ENCODE peak calls at places on chromosomes 5 and 9, in seven cellular contexts. One of them, this sample, is unnamed.

GRCh38 chr5:124797665-124798087 is 51.2 kb upstream of the ZNF608 start:
- DNase-seq in left cardiac atrium: peak
- DNase-seq in stimulated activated CD4-positive, alpha-beta T cell treated with anti-CD3 and anti-CD28 coated beads, Interleukin-1b, Interleukin-23, amount 100 ng/mL, for 1 hour: no peak
- DNase-seq in HuH-7.5: no peak
- DNase-seq in activated T-cell treated with anti-CD3 and anti-CD28 coated beads, Interleukin-2, amount 50 U/mL, for 4 hours: no peak
- DNase-seq in NCI-H2029 treated with DMSO at 0.1 percent for 48 hours: no peak
- DNase-seq in T-helper 1 cell: no peak
- DNase-seq in this sample: no peak

GRCh38 chr5:163447875-163448274 is 10.5 kb downstream of the CCNG1 start:
- DNase-seq in left cardiac atrium: no peak
- DNase-seq in stimulated activated CD4-positive, alpha-beta T cell treated with anti-CD3 and anti-CD28 coated beads, Interleukin-1b, Interleukin-23, amount 100 ng/mL, for 1 hour: no peak
- DNase-seq in HuH-7.5: no peak
- DNase-seq in activated T-cell treated with anti-CD3 and anti-CD28 coated beads, Interleukin-2, amount 50 U/mL, for 4 hours: no peak
- DNase-seq in NCI-H2029 treated with DMSO at 0.1 percent for 48 hours: no peak
- DNase-seq in T-helper 1 cell: no peak
- DNase-seq in this sample: no peak

GRCh38 chr9:94672811-94673487 is 33.6 kb upstream of the FBP1 start:
- DNase-seq in left cardiac atrium: no peak
- DNase-seq in stimulated activated CD4-positive, alpha-beta T cell treated with anti-CD3 and anti-CD28 coated beads, Interleukin-1b, Interleukin-23, amount 100 ng/mL, for 1 hour: no peak
- DNase-seq in HuH-7.5: no peak
- DNase-seq in activated T-cell treated with anti-CD3 and anti-CD28 coated beads, Interleukin-2, amount 50 U/mL, for 4 hours: no peak
- DNase-seq in NCI-H2029 treated with DMSO at 0.1 percent for 48 hours: no peak
- DNase-seq in T-helper 1 cell: no peak
- DNase-seq in this sample: no peak

GRCh38 chr5:91122663-91123062 is 260.5 kb downstream of the ARRDC3 start:
- DNase-seq in left cardiac atrium: no peak
- DNase-seq in stimulated activated CD4-positive, alpha-beta T cell treated with anti-CD3 and anti-CD28 coated beads, Interleukin-1b, Interleukin-23, amount 100 ng/mL, for 1 hour: no peak
- DNase-seq in HuH-7.5: no peak
- DNase-seq in activated T-cell treated with anti-CD3 and anti-CD28 coated beads, Interleukin-2, amount 50 U/mL, for 4 hours: no peak
- DNase-seq in NCI-H2029 treated with DMSO at 0.1 percent for 48 hours: no peak
- DNase-seq in T-helper 1 cell: no peak
- DNase-seq in this sample: no peak

GRCh38 chr5:154826-155225 is 36.5 kb upstream of the LRRC14B start:
- DNase-seq in left cardiac atrium: no peak
- DNase-seq in stimulated activated CD4-positive, alpha-beta T cell treated with anti-CD3 and anti-CD28 coated beads, Interleukin-1b, Interleukin-23, amount 100 ng/mL, for 1 hour: no peak
- DNase-seq in HuH-7.5: no peak
- DNase-seq in activated T-cell treated with anti-CD3 and anti-CD28 coated beads, Interleukin-2, amount 50 U/mL, for 4 hours: no peak
- DNase-seq in NCI-H2029 treated with DMSO at 0.1 percent for 48 hours: no peak
- DNase-seq in T-helper 1 cell: no peak
- DNase-seq in this sample: no peak

GRCh38 chr9:110155744-110156143 is 52.2 kb downstream of the C9orf152 start:
- DNase-seq in left cardiac atrium: no peak
- DNase-seq in stimulated activated CD4-positive, alpha-beta T cell treated with anti-CD3 and anti-CD28 coated beads, Interleukin-1b, Interleukin-23, amount 100 ng/mL, for 1 hour: no peak
- DNase-seq in HuH-7.5: no peak
- DNase-seq in activated T-cell treated with anti-CD3 and anti-CD28 coated beads, Interleukin-2, amount 50 U/mL, for 4 hours: no peak
- DNase-seq in NCI-H2029 treated with DMSO at 0.1 percent for 48 hours: no peak
- DNase-seq in T-helper 1 cell: no peak
- DNase-seq in this sample: no peak

GRCh38 chr5:174338204-174339010 is 292.9 kb downstream of the NSG2 start:
- DNase-seq in left cardiac atrium: peak
- DNase-seq in stimulated activated CD4-positive, alpha-beta T cell treated with anti-CD3 and anti-CD28 coated beads, Interleukin-1b, Interleukin-23, amount 100 ng/mL, for 1 hour: no peak
- DNase-seq in HuH-7.5: no peak
- DNase-seq in activated T-cell treated with anti-CD3 and anti-CD28 coated beads, Interleukin-2, amount 50 U/mL, for 4 hours: no peak
- DNase-seq in NCI-H2029 treated with DMSO at 0.1 percent for 48 hours: no peak
- DNase-seq in T-helper 1 cell: no peak
- DNase-seq in this sample: no peak

GRCh38 chr5:179119415-179120170 is 59.4 kb downstream of the ZNF354C start:
- DNase-seq in left cardiac atrium: no peak
- DNase-seq in stimulated activated CD4-positive, alpha-beta T cell treated with anti-CD3 and anti-CD28 coated beads, Interleukin-1b, Interleukin-23, amount 100 ng/mL, for 1 hour: no peak
- DNase-seq in HuH-7.5: no peak
- DNase-seq in activated T-cell treated with anti-CD3 and anti-CD28 coated beads, Interleukin-2, amount 50 U/mL, for 4 hours: no peak
- DNase-seq in NCI-H2029 treated with DMSO at 0.1 percent for 48 hours: no peak
- DNase-seq in T-helper 1 cell: no peak
- DNase-seq in this sample: no peak

GRCh38 chr5:161400583-161400982 is 145.9 kb downstream of the GABRB2 start:
- DNase-seq in left cardiac atrium: no peak
- DNase-seq in stimulated activated CD4-positive, alpha-beta T cell treated with anti-CD3 and anti-CD28 coated beads, Interleukin-1b, Interleukin-23, amount 100 ng/mL, for 1 hour: no peak
- DNase-seq in HuH-7.5: no peak
- DNase-seq in activated T-cell treated with anti-CD3 and anti-CD28 coated beads, Interleukin-2, amount 50 U/mL, for 4 hours: no peak
- DNase-seq in NCI-H2029 treated with DMSO at 0.1 percent for 48 hours: no peak
- DNase-seq in T-helper 1 cell: no peak
- DNase-seq in this sample: no peak

GRCh38 chr5:66596791-66597757 is 881 bp downstream of the MAST4 start:
- DNase-seq in left cardiac atrium: peak
- DNase-seq in stimulated activated CD4-positive, alpha-beta T cell treated with anti-CD3 and anti-CD28 coated beads, Interleukin-1b, Interleukin-23, amount 100 ng/mL, for 1 hour: no peak
- DNase-seq in HuH-7.5: peak
- DNase-seq in activated T-cell treated with anti-CD3 and anti-CD28 coated beads, Interleukin-2, amount 50 U/mL, for 4 hours: no peak
- DNase-seq in NCI-H2029 treated with DMSO at 0.1 percent for 48 hours: peak
- DNase-seq in T-helper 1 cell: no peak
- DNase-seq in this sample: no peak

GRCh38 chr5:118921946-118922345 is 66.4 kb downstream of the DTWD2 start:
- DNase-seq in left cardiac atrium: no peak
- DNase-seq in stimulated activated CD4-positive, alpha-beta T cell treated with anti-CD3 and anti-CD28 coated beads, Interleukin-1b, Interleukin-23, amount 100 ng/mL, for 1 hour: no peak
- DNase-seq in HuH-7.5: no peak
- DNase-seq in activated T-cell treated with anti-CD3 and anti-CD28 coated beads, Interleukin-2, amount 50 U/mL, for 4 hours: no peak
- DNase-seq in NCI-H2029 treated with DMSO at 0.1 percent for 48 hours: no peak
- DNase-seq in T-helper 1 cell: no peak
- DNase-seq in this sample: no peak

GRCh38 chr9:125835655-125836054 is 88.5 kb downstream of the PBX3 start:
- DNase-seq in left cardiac atrium: no peak
- DNase-seq in stimulated activated CD4-positive, alpha-beta T cell treated with anti-CD3 and anti-CD28 coated beads, Interleukin-1b, Interleukin-23, amount 100 ng/mL, for 1 hour: no peak
- DNase-seq in HuH-7.5: no peak
- DNase-seq in activated T-cell treated with anti-CD3 and anti-CD28 coated beads, Interleukin-2, amount 50 U/mL, for 4 hours: no peak
- DNase-seq in NCI-H2029 treated with DMSO at 0.1 percent for 48 hours: no peak
- DNase-seq in T-helper 1 cell: no peak
- DNase-seq in this sample: no peak

GRCh38 chr9:75588808-75589207 is 301.7 kb upstream of the PCSK5 start:
- DNase-seq in left cardiac atrium: no peak
- DNase-seq in stimulated activated CD4-positive, alpha-beta T cell treated with anti-CD3 and anti-CD28 coated beads, Interleukin-1b, Interleukin-23, amount 100 ng/mL, for 1 hour: no peak
- DNase-seq in HuH-7.5: no peak
- DNase-seq in activated T-cell treated with anti-CD3 and anti-CD28 coated beads, Interleukin-2, amount 50 U/mL, for 4 hours: no peak
- DNase-seq in NCI-H2029 treated with DMSO at 0.1 percent for 48 hours: no peak
- DNase-seq in T-helper 1 cell: no peak
- DNase-seq in this sample: no peak

GRCh38 chr5:111806150-111806549 is 49.2 kb upstream of the NREP start:
- DNase-seq in left cardiac atrium: no peak
- DNase-seq in stimulated activated CD4-positive, alpha-beta T cell treated with anti-CD3 and anti-CD28 coated beads, Interleukin-1b, Interleukin-23, amount 100 ng/mL, for 1 hour: no peak
- DNase-seq in HuH-7.5: no peak
- DNase-seq in activated T-cell treated with anti-CD3 and anti-CD28 coated beads, Interleukin-2, amount 50 U/mL, for 4 hours: no peak
- DNase-seq in NCI-H2029 treated with DMSO at 0.1 percent for 48 hours: no peak
- DNase-seq in T-helper 1 cell: no peak
- DNase-seq in this sample: no peak

GRCh38 chr9:136799079-136799853 is 3.1 kb downstream of the CCDC183 start:
- DNase-seq in left cardiac atrium: no peak
- DNase-seq in stimulated activated CD4-positive, alpha-beta T cell treated with anti-CD3 and anti-CD28 coated beads, Interleukin-1b, Interleukin-23, amount 100 ng/mL, for 1 hour: no peak
- DNase-seq in HuH-7.5: no peak
- DNase-seq in activated T-cell treated with anti-CD3 and anti-CD28 coated beads, Interleukin-2, amount 50 U/mL, for 4 hours: no peak
- DNase-seq in NCI-H2029 treated with DMSO at 0.1 percent for 48 hours: peak
- DNase-seq in T-helper 1 cell: no peak
- DNase-seq in this sample: no peak